ENCODE peak calls at places on chromosomes 4 and X, in four cellular contexts. E, O, Z and R are unnamed samples.

GRCh38 chr4:39850727-39851126 is 127.0 kb downstream of the PDS5A start:
- DNase-seq in E (no peak), O (no peak), Z (no peak), R (no peak)

GRCh38 chr4:124936427-124936826 is 223.9 kb upstream of the ANKRD50 start:
- DNase-seq in E (no peak), O (no peak), Z (no peak), R (no peak)

GRCh38 chr4:48796927-48797679 is 17.0 kb upstream of the FRYL start:
- DNase-seq in O (no peak), E (no peak), Z (no peak), R (no peak)

GRCh38 chrX:45628041-45628440 is 427.4 kb upstream of the DIPK2B start:
- DNase-seq in O (no peak), Z (no peak), E (no peak), R (no peak)

GRCh38 chrX:74420194-74421035 is 878 bp upstream of the SLC16A2 start:
- DNase-seq in Z (peak; percentile 34), E (peak; percentile 83), O (peak; percentile 26), R (peak; percentile 30)

GRCh38 chr4:25913851-25914669 is at the start of gene SMIM20:
- DNase-seq in O (peak; percentile 86), Z (peak; percentile 70), E (peak; percentile 90), R (peak; percentile 86)

GRCh38 chr4:136865591-136865990 is 666.7 kb downstream of the PCDH18 start:
- DNase-seq in Z (no peak), E (no peak), O (no peak), R (no peak)

GRCh38 chrX:54695816-54696487 is 102.1 kb downstream of the ITIH6 start:
- DNase-seq in E (no peak), O (no peak), Z (no peak), R (no peak)

GRCh38 chr4:78517050-78517652 is 34.4 kb upstream of the ANXA3 start:
- DNase-seq in Z (no peak), E (no peak), O (no peak), R (no peak)

GRCh38 chr4:929096-929765 is 2.9 kb downstream of the GAK start:
- DNase-seq in Z (no peak), E (no peak), O (no peak), R (no peak)

GRCh38 chr4:3372933-3373465 is 68.8 kb upstream of the HGFAC start:
- DNase-seq in Z (no peak), O (no peak), E (no peak), R (peak; percentile 43)

GRCh38 chrX:65630771-65631170 is 36.7 kb upstream of the MSN start:
- DNase-seq in Z (no peak), E (no peak), O (no peak), R (no peak)

GRCh38 chr4:82798168-82799005 is at the start of gene SCD5:
- DNase-seq in Z (peak; percentile 55), E (peak; percentile 63), O (peak; percentile 57), R (peak; percentile 47)

GRCh38 chrX:31170792-31171191 is 99.0 kb upstream of the FTHL17 start:
- DNase-seq in Z (no peak), E (no peak), O (no peak), R (no peak)

GRCh38 chr4:153318696-153319320 is 25.7 kb upstream of the MND1 start:
- DNase-seq in Z (no peak), E (no peak), O (peak; percentile 14), R (no peak)

GRCh38 chr4:136651932-136652331 is 880.4 kb downstream of the PCDH18 start:
- DNase-seq in O (no peak), Z (no peak), E (no peak), R (no peak)

GRCh38 chrX:41441934-41442823 is 5.0 kb upstream of the NYX start:
- DNase-seq in O (peak; percentile 54), Z (peak; percentile 80), E (peak; percentile 77), R (peak; percentile 73)

GRCh38 chrX:68832516-68833447 is 4.0 kb downstream of the EFNB1 start:
- DNase-seq in E (peak; percentile 14), Z (no peak), O (no peak), R (no peak)

GRCh38 chrX:147537172-147537571 is 374.5 kb upstream of the FMR1 start:
- DNase-seq in Z (no peak), E (no peak), O (no peak), R (no peak)

GRCh38 chr4:126614456-126614855 is 1018.3 kb upstream of the INTU start:
- DNase-seq in Z (no peak), O (no peak), E (no peak), R (no peak)

GRCh38 chr4:140157341-140157740 is 3.4 kb upstream of the MAML3 start:
- DNase-seq in O (no peak), Z (no peak), E (no peak), R (no peak)

DNA sequence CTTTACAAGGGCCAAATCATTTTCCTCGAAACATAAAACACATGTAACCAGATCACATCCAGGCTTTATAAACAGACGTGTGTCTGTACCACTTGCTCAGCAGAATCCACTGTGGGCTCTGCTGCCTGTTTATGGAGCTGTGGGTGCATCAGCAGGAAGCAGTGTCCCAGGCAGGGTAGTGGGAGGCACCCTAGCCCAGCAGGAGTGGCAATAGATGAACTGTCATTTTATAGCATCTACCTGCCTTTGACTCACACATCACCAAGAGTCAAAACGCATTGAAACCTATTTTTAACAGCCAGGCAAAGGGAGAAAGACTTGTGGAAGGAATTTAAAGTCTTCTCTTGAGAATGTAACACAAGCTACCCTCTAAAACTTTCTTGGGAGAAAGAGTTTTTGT is 169.1 kb upstream of the TENM3 start:
- DNase-seq in Z (no peak), E (no peak), O (no peak), R (no peak)
- TF ChIP-seq CTCF in Z (no peak), E (no peak), O (no peak), R (no peak)

DNA sequence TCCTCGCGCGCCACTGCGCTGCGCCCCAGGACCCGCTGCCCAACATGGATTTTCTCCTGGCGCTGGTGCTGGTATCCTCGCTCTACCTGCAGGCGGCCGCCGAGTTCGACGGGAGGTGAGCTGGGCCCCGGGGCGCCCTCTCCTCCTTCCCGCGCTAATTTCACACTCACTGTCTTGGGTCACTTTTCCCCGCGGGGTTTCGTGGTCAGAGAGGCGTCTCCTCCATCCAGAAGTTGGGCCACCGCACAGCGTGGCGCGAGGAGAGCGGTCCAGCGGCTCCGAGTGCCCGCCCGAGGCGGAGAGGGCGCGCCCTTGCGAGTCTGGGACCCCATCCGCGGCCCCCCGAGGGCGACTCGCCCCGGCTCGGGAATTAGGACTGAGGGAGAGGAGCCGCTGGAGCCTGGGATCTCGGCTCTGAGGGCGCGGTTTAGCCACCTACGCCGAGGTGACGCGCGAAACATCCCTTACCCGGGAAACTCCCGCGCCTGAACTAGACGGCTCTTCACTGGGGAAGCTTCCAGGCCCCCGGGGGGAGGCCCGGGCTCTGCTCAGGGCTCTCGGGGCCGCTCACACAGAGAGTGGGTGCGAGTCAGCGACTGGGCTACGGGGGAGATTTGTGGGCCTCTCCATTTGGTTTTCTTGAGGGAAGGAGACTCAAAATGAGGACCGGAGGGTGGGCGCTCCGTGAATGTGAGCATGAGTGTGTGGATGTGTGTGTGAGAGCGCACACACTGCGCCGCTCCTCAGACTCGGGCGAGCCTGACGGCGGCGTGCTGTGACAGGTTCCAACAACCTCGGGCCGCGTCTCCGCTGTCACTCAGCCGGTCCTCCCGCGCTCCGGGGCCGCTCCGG is 564 bp downstream of the NPNT start:
- DNase-seq in Z (no peak), E (peak; percentile 19), O (peak; percentile 23), R (no peak)
- TF ChIP-seq CTCF in Z (no peak), E (no peak), O (no peak), R (no peak)

GRCh38 chrX:88883205-88883604 is 136.2 kb downstream of the CPXCR1 start:
- DNase-seq in Z (no peak), O (no peak), E (no peak), R (no peak)

GRCh38 chrX:88881536-88881935 is 134.5 kb downstream of the CPXCR1 start:
- DNase-seq in Z (no peak), E (no peak), O (no peak), R (no peak)

GRCh38 chrX:88886908-88887307 is 139.9 kb downstream of the CPXCR1 start:
- DNase-seq in Z (no peak), O (no peak), E (no peak), R (no peak)
- TF ChIP-seq CTCF in Z (no peak), O (no peak), E (no peak), R (no peak)

DNA sequence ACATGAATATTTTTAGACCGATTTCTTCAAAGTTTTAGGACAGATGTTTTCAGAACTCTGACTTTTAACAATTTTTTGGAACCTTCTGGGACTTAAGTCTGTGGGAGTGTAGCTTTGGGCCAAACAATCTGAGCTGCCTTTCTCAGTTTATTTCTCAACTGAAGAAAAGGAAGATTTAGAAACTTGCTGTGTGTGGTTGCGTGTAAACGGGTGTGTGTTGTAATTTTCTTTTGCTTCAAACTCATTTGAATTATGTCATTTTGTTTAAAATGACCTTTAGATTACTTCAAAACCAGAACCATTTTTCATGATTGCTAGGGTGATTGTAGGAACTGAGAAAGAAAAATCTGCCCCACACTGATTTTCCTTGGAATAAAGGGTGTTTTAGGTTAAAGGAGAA is 577.7 kb upstream of the GALNTL6 start:
- DNase-seq in O (no peak), Z (no peak), E (no peak), R (no peak)
- TF ChIP-seq CTCF in O (no peak), Z (no peak), E (no peak), R (no peak)

GRCh38 chrX:133921764-133922389 is 63.5 kb downstream of the GPC3 start:
- DNase-seq in E (no peak), Z (no peak), O (peak; percentile 21), R (peak; percentile 4)
- TF ChIP-seq CTCF in E (no peak), Z (peak; percentile 72), O (peak; percentile 68), R (peak; percentile 22)

GRCh38 chrX:141278306-141278705 is 36.0 kb upstream of the SPANXC start:
- DNase-seq in O (peak; percentile 1), E (no peak), Z (no peak), R (no peak)
- TF ChIP-seq CTCF in O (peak; percentile 72), E (peak; percentile 9), Z (peak; percentile 79), R (peak; percentile 35)

DNA sequence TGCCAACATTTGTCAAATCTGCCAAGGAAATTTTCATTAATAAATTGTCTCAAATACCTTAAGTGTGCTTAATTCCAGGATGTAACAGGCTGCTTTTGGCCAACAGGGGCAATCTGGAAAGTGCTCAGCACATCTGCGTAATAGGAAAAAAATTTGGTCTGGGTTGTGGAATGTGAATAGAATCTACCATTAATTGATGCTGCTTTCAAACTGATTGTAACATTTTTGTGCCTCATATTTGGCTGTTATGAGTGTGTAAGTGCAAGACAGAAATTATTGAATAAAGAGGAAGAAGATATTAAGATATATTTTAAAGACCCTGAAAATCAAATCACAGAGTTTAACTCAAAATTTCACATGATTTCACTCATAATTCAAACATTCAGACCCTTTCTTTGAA is 41.1 kb downstream of the REELD1 start:
- DNase-seq in O (no peak), E (no peak), Z (no peak), R (no peak)
- TF ChIP-seq CTCF in O (no peak), E (no peak), Z (no peak), R (no peak)

GRCh38 chrX:132614297-132614696 is 125.5 kb upstream of the MBNL3 start:
- DNase-seq in Z (no peak), O (no peak), E (no peak), R (no peak)
- TF ChIP-seq CTCF in Z (peak; percentile 63), O (peak; percentile 55), E (no peak), R (no peak)